ENCODE peak calls at places on chromosomes 12 and 14, in seven cellular contexts. R is A549, C is K562, X is H1, Q is HCT116, K is SK-N-SH, F is WTC11. T is an unnamed sample.

GRCh38 chr14:79412822-79413221 is 798.5 kb downstream of the DIO2 start:
- DNase-seq in R (no peak), C (no peak), K (no peak), X (no peak), Q (no peak), F (no peak), T (no peak)

GRCh38 chr14:26187996-26188605 is 409.7 kb downstream of the NOVA1 start:
- DNase-seq in R (no peak), Q (no peak), X (no peak), F (no peak), C (no peak), K (no peak), T (no peak)

GRCh38 chr12:104971276-104971675 is 13.2 kb upstream of the SLC41A2 start:
- DNase-seq in R (no peak), C (no peak), F (no peak), K (no peak), Q (no peak), X (no peak), T (no peak)

GRCh38 chr14:104316723-104317499 is 178.5 kb downstream of the KIF26A start:
- DNase-seq in K (no peak), X (no peak), F (peak), Q (no peak), C (no peak), R (no peak), T (no peak)

GRCh38 chr12:111597731-111598636 is 1.1 kb downstream of the ATXN2 start:
- DNase-seq in K (peak), X (peak), Q (no peak), C (peak), F (peak), R (peak), T (peak)

GRCh38 chr14:91127411-91127810 is 13.5 kb downstream of the DGLUCY start:
- DNase-seq in K (no peak), Q (no peak), R (no peak), F (no peak), X (no peak), C (no peak), T (no peak)

GRCh38 chr12:106498056-106498455 is 84.7 kb upstream of the RFX4 start:
- DNase-seq in X (no peak), F (no peak), C (no peak), K (no peak), Q (no peak), R (no peak), T (no peak)

GRCh38 chr14:71739273-71739990 is 192.8 kb upstream of the RGS6 start:
- DNase-seq in Q (peak), F (no peak), R (peak), C (no peak), X (no peak), K (peak), T (peak)

GRCh38 chr14:103275000-103275399 is 59.0 kb upstream of the EIF5 start:
- DNase-seq in C (no peak), X (no peak), R (no peak), K (no peak), F (no peak), Q (no peak), T (no peak)

GRCh38 chr12:116169071-116169470 is 108.4 kb downstream of the MED13L start:
- DNase-seq in X (no peak), Q (no peak), K (no peak), R (no peak), C (no peak), F (no peak), T (no peak)

GRCh38 chr12:27965966-27966365 is 6.6 kb downstream of the PTHLH start:
- DNase-seq in X (no peak), Q (no peak), F (no peak), K (no peak), C (no peak), R (no peak), T (no peak)

GRCh38 chr14:94120667-94121335 is 8.6 kb downstream of the IFI27L2 start:
- DNase-seq in C (no peak), K (no peak), R (no peak), Q (no peak), X (no peak), F (no peak), T (no peak)

GRCh38 chr14:99726538-99727095 is 42.5 kb downstream of the CYP46A1 start:
- DNase-seq in R (no peak), X (peak), C (no peak), Q (no peak), F (no peak), K (no peak), T (no peak)

GRCh38 chr14:65910108-65910507 is 497.6 kb downstream of the FUT8 start:
- DNase-seq in K (no peak), F (no peak), Q (no peak), C (no peak), X (no peak), R (peak), T (no peak)

GRCh38 chr14:34713681-34714319 is 593 bp downstream of the CFL2 start:
- DNase-seq in C (peak), X (no peak), R (peak), F (no peak), Q (no peak), K (no peak), T (peak)

GRCh38 chr14:94889520-94890312 is 119.8 kb upstream of the GSC start:
- DNase-seq in R (no peak), C (no peak), K (no peak), X (no peak), Q (no peak), F (no peak), T (no peak)

GRCh38 chr12:164207-164606 is 49.8 kb downstream of the SLC6A12 start:
- DNase-seq in K (no peak), X (no peak), R (no peak), C (peak), F (no peak), Q (no peak), T (no peak)

GRCh38 chr14:74144789-74145188 is 60.0 kb downstream of the LIN52 start:
- DNase-seq in C (no peak), F (no peak), X (no peak), Q (no peak), R (no peak), K (no peak), T (peak)

GRCh38 chr14:67137744-67138371 is 51.4 kb upstream of the GARIN2 start:
- DNase-seq in F (no peak), X (no peak), R (peak), Q (no peak), K (peak), C (no peak), T (peak)

GRCh38 chr14:50924848-50925247 is 19.4 kb downstream of the PYGL start:
- DNase-seq in X (no peak), C (no peak), Q (no peak), F (no peak), K (no peak), R (no peak), T (peak)

GRCh38 chr12:107515446-107515958 is 170.1 kb upstream of the PWP1 start:
- DNase-seq in F (no peak), K (no peak), X (no peak), Q (peak), C (no peak), R (peak), T (peak)

GRCh38 chr12:111785651-111786050 is 18.9 kb downstream of the ALDH2 start:
- DNase-seq in K (no peak), C (no peak), R (no peak), F (no peak), X (no peak), Q (no peak), T (no peak)

GRCh38 chr14:105034314-105035039 is 13.6 kb upstream of the CDCA4 start:
- DNase-seq in K (no peak), F (no peak), C (no peak), X (no peak), R (no peak), Q (no peak), T (peak)

GRCh38 chr12:46461907-46462605 is 89.5 kb upstream of the SLC38A2 start:
- DNase-seq in C (no peak), K (no peak), R (no peak), Q (no peak), X (no peak), F (no peak), T (no peak)

GRCh38 chr12:121189061-121189886 is 20.7 kb upstream of the P2RX4 start:
- DNase-seq in Q (no peak), R (no peak), C (peak), K (no peak), F (no peak), X (no peak), T (no peak)

GRCh38 chr14:35402323-35403084 is 2.0 kb downstream of the NFKBIA start:
- DNase-seq in X (no peak), F (no peak), R (no peak), C (no peak), Q (no peak), K (no peak), T (no peak)

GRCh38 chr12:91763654-91764439 is 381.8 kb downstream of the BTG1 start:
- DNase-seq in Q (no peak), K (no peak), X (no peak), C (no peak), F (no peak), R (no peak), T (no peak)

GRCh38 chr14:104223101-104223809 is 84.9 kb downstream of the KIF26A start:
- DNase-seq in K (peak), F (peak), R (no peak), C (peak), Q (no peak), X (peak), T (no peak)

GRCh38 chr14:59181804-59182203 is 6.7 kb upstream of the DAAM1 start:
- DNase-seq in Q (no peak), C (no peak), R (no peak), X (no peak), F (no peak), K (no peak), T (no peak)
- TF ChIP-seq MAX in Q (no peak), C (no peak), R (no peak), X (no peak), F (no peak), K (no peak), T (no peak)

GRCh38 chr12:99386907-99387306 is 260.6 kb upstream of the GARIN6 start:
- DNase-seq in X (no peak), F (no peak), R (peak), C (no peak), Q (peak), K (peak), T (peak)
- TF ChIP-seq MAX in X (no peak), F (no peak), R (no peak), C (no peak), Q (no peak), K (no peak), T (peak)

GRCh38 chr12:23055004-23055403 is 430.0 kb downstream of the ETNK1 start:
- DNase-seq in Q (peak), F (peak), X (peak), C (peak), R (peak), K (no peak), T (peak)
- TF ChIP-seq MAX in Q (no peak), F (no peak), X (no peak), C (no peak), R (no peak), K (no peak), T (peak)

GRCh38 chr12:52215587-52216031 is 17.4 kb upstream of the KRT7 start:
- DNase-seq in R (peak), Q (peak), X (no peak), F (no peak), K (peak), C (peak), T (peak)
- TF ChIP-seq MAX in R (peak), Q (no peak), X (no peak), F (no peak), K (peak), C (no peak), T (no peak)

T was measured in NB4.